ENCODE peak calls at places on chromosomes 2 and 18, in seven cellular contexts. C is A549, Z is transverse colon, W is epithelial cell of esophagus, J is esophagus muscularis mucosa, G is nephron progenitor cell, X is GM23338. Q is an unnamed sample.

GRCh38 chr18:59377938-59378337 is 18.9 kb upstream of the LMAN1 start:
- DNase-seq in Z (no peak), G (no peak), W (no peak), X (no peak), C (no peak), J (no peak), Q (no peak)

GRCh38 chr2:234401376-234401775 is 95.5 kb downstream of the ARL4C start:
- DNase-seq in W (no peak), Z (no peak), X (no peak), C (no peak), J (no peak), G (no peak), Q (no peak)

GRCh38 chr2:236712304-236712703 is 142.7 kb downstream of the ACKR3 start:
- DNase-seq in X (no peak), G (no peak), C (peak; percentile 16), Z (no peak), W (peak; percentile 36), J (no peak), Q (no peak)

GRCh38 chr18:2478662-2479061 is 92.6 kb downstream of the METTL4 start:
- DNase-seq in C (no peak), Z (no peak), X (no peak), J (no peak), G (no peak), W (no peak), Q (no peak)

GRCh38 chr2:49988301-49988700 is 834.0 kb upstream of the FSHR start:
- DNase-seq in C (no peak), G (no peak), X (no peak), J (no peak), W (no peak), Z (no peak), Q (no peak)

GRCh38 chr2:46377666-46378560 is 80.7 kb downstream of the EPAS1 start:
- DNase-seq in W (no peak), C (no peak), Z (no peak), G (no peak), J (no peak), X (no peak), Q (peak; percentile 68)

GRCh38 chr2:182324665-182325064 is 102.2 kb downstream of the PDE1A start:
- DNase-seq in J (no peak), Z (no peak), G (no peak), X (no peak), C (peak; percentile 26), W (peak; percentile 29), Q (no peak)

GRCh38 chr2:119389615-119390306 is 23.0 kb downstream of the DBI start:
- DNase-seq in C (no peak), G (no peak), W (peak; percentile 86), J (no peak), Z (peak; percentile 50), X (no peak), Q (no peak)

GRCh38 chr2:197161738-197162137 is 148.8 kb downstream of the ANKRD44 start:
- DNase-seq in W (no peak), X (no peak), J (no peak), G (no peak), Z (no peak), C (no peak), Q (no peak)

GRCh38 chr2:100031604-100032003 is 110.8 kb downstream of the AFF3 start:
- DNase-seq in W (no peak), X (no peak), G (no peak), Z (no peak), C (no peak), J (no peak), Q (no peak)

GRCh38 chr18:42582266-42582665 is 533.2 kb downstream of the RIT2 start:
- DNase-seq in C (no peak), W (no peak), Z (no peak), J (no peak), X (no peak), G (no peak), Q (no peak)

GRCh38 chr2:72028996-72029395 is 118.7 kb downstream of the CYP26B1 start:
- DNase-seq in G (no peak), W (no peak), Z (no peak), J (peak; percentile 88), C (no peak), X (no peak), Q (peak; percentile 83)

GRCh38 chr2:26555246-26556133 is 77.6 kb upstream of the OTOF start:
- DNase-seq in C (peak; percentile 37), W (no peak), J (no peak), X (peak; percentile 44), Z (no peak), G (no peak), Q (no peak)

GRCh38 chr18:10499230-10499629 is 26.6 kb upstream of the NAPG start:
- DNase-seq in X (no peak), C (no peak), W (peak; percentile 20), Z (no peak), J (no peak), G (no peak), Q (no peak)

GRCh38 chr2:42828487-42829416 is 36.4 kb upstream of the HAAO start:
- DNase-seq in J (no peak), C (peak; percentile 80), Z (peak; percentile 75), G (peak; percentile 84), W (peak; percentile 74), X (peak; percentile 91), Q (peak; percentile 88)

GRCh38 chr2:32750880-32751279 is 123.0 kb downstream of the TTC27 start:
- DNase-seq in C (no peak), Z (no peak), X (no peak), J (no peak), G (no peak), W (peak; percentile 57), Q (no peak)

GRCh38 chr2:62304429-62305417 is 108.8 kb downstream of the B3GNT2 start:
- DNase-seq in G (no peak), Z (peak; percentile 80), W (peak; percentile 76), C (no peak), J (no peak), X (peak; percentile 49), Q (no peak)

GRCh38 chr2:173997269-173997668 is 32.1 kb upstream of the SP3 start:
- DNase-seq in C (no peak), W (peak; percentile 29), X (no peak), Z (peak; percentile 76), J (peak; percentile 94), G (no peak), Q (no peak)

GRCh38 chr18:25734336-25734735 is 356.1 kb downstream of the SS18 start:
- DNase-seq in W (no peak), C (no peak), J (no peak), Z (no peak), X (peak; percentile 67), G (no peak), Q (no peak)

GRCh38 chr2:63769915-63770314 is 71.8 kb upstream of the UGP2 start:
- DNase-seq in G (no peak), C (no peak), J (no peak), W (no peak), Z (no peak), X (no peak), Q (no peak)

GRCh38 chr2:63776382-63776781 is 65.3 kb upstream of the UGP2 start:
- DNase-seq in J (no peak), C (no peak), X (no peak), Z (peak; percentile 16), G (no peak), W (no peak), Q (no peak)

GRCh38 chr2:63777816-63778215 is 63.9 kb upstream of the UGP2 start:
- DNase-seq in Z (no peak), C (no peak), W (no peak), J (no peak), G (no peak), X (no peak), Q (no peak)

GRCh38 chr2:63772061-63772460 is 69.6 kb upstream of the UGP2 start:
- DNase-seq in Z (no peak), X (no peak), W (no peak), C (no peak), J (no peak), G (no peak), Q (no peak)

DNA sequence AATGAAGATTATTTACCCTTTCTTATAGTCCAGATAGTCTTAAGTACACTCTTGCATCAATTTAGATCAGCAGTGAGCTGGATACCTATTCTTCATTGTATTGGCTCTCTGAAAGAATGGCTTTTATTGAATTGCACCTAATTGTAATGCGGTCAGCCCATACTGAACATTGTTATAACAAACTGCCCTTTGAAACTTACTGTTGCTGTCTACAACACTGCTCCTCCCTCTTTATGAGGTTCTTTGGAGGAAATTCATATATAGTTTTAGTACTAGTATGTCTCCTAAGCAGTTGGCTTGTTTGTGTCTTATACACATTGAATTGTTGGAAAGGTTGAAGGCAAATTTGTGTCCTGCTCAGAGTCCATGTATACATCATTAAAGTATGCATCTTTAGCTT is 66.5 kb upstream of the UGP2 start:
- DNase-seq in C (no peak), G (no peak), J (no peak), W (no peak), Z (no peak), X (no peak), Q (no peak)
- TF ChIP-seq CTCF in C (no peak), G (no peak), J (no peak), W (no peak), Z (no peak), X (no peak), Q (no peak)

GRCh38 chr2:70748002-70748779 is 19.8 kb downstream of the ADD2 start:
- DNase-seq in W (no peak), C (peak; percentile 13), G (no peak), X (peak; percentile 70), J (no peak), Z (no peak), Q (no peak)
- TF ChIP-seq CTCF in W (no peak), C (no peak), G (no peak), X (peak; percentile 43), J (no peak), Z (no peak), Q (no peak)

GRCh38 chr2:201342923-201343322 is 14.2 kb downstream of the FLACC1 start:
- DNase-seq in G (no peak), Z (no peak), X (no peak), W (no peak), C (no peak), J (no peak), Q (no peak)

GRCh38 chr2:201345636-201346213 is 11.4 kb downstream of the FLACC1 start:
- DNase-seq in G (no peak), C (no peak), J (no peak), Z (no peak), W (no peak), X (no peak), Q (no peak)

GRCh38 chr2:201347154-201347553 is 10.0 kb downstream of the FLACC1 start:
- DNase-seq in X (no peak), C (no peak), Z (no peak), J (no peak), G (no peak), W (no peak), Q (no peak)

GRCh38 chr2:201343559-201343958 is 13.6 kb downstream of the FLACC1 start:
- DNase-seq in Z (no peak), C (no peak), X (no peak), W (no peak), J (no peak), G (no peak), Q (no peak)

GRCh38 chr2:201344663-201345366 is 12.3 kb downstream of the FLACC1 start:
- DNase-seq in W (peak; percentile 4), C (peak; percentile 48), G (no peak), J (no peak), X (peak; percentile 63), Z (no peak), Q (no peak)
- TF ChIP-seq CTCF in W (peak; percentile 31), C (peak; percentile 22), G (no peak), J (no peak), X (peak; percentile 53), Z (no peak), Q (no peak)

DNA sequence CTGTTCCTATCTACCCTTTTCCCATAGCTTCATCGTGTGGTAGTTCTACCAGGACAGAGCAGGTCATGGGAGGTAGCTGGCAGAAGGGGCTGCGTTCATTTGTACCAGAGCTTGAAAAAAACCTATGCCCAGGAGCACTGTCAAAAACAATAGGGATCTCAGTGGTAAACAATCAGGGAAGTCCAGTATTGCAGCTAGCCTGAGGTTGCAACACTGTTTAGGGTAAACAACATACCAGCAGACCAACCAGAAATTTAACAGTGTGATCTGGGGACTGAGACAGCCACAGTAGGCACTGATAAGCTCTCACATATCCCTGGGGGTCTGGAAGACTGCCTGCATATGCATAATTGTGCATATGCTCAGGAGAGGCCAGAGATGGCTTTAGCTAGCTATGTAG is 12.1 kb upstream of the ZCCHC2 start:
- DNase-seq in Z (no peak), J (peak; percentile 70), G (no peak), C (no peak), X (no peak), W (peak; percentile 41), Q (no peak)
- TF ChIP-seq CTCF in Z (no peak), J (no peak), G (no peak), C (no peak), X (no peak), W (no peak), Q (no peak)

Q was measured in osteocyte.